ENCODE peak calls at places on chromosome 3, in four cellular contexts. One of them, this sample, is unnamed.

GRCh38 chr3:177013681-177014280 is 183.5 kb downstream of the TBL1XR1 start:
- DNase-seq in A549: no peak
- DNase-seq in astrocyte of the spinal cord: no peak
- DNase-seq in esophagus muscularis mucosa: no peak
- DNase-seq in this sample: no peak

GRCh38 chr3:43883729-43884396 is 193.1 kb downstream of the ABHD5 start:
- DNase-seq in A549: no peak
- DNase-seq in astrocyte of the spinal cord: no peak
- DNase-seq in esophagus muscularis mucosa: no peak
- DNase-seq in this sample: no peak

GRCh38 chr3:15325228-15325627 is 7.2 kb downstream of the SH3BP5 start:
- DNase-seq in A549: no peak
- DNase-seq in astrocyte of the spinal cord: peak
- DNase-seq in esophagus muscularis mucosa: no peak
- DNase-seq in this sample: no peak

GRCh38 chr3:159191454-159191853 is 389.6 kb downstream of the MFSD1 start:
- DNase-seq in A549: peak
- DNase-seq in astrocyte of the spinal cord: peak
- DNase-seq in esophagus muscularis mucosa: no peak
- DNase-seq in this sample: no peak

GRCh38 chr3:185362850-185363661 is at the start of gene MAP3K13:
- DNase-seq in A549: peak
- DNase-seq in astrocyte of the spinal cord: peak
- DNase-seq in esophagus muscularis mucosa: no peak
- DNase-seq in this sample: peak

GRCh38 chr3:111311709-111312235 is 230.2 kb upstream of the CD96 start:
- DNase-seq in A549: no peak
- DNase-seq in astrocyte of the spinal cord: peak
- DNase-seq in esophagus muscularis mucosa: no peak
- DNase-seq in this sample: peak

GRCh38 chr3:27521179-27521871 is 37.1 kb upstream of the SLC4A7 start:
- DNase-seq in A549: peak
- DNase-seq in astrocyte of the spinal cord: peak
- DNase-seq in esophagus muscularis mucosa: no peak
- DNase-seq in this sample: no peak

GRCh38 chr3:66372681-66373350 is 128.0 kb downstream of the LRIG1 start:
- DNase-seq in A549: peak
- DNase-seq in astrocyte of the spinal cord: no peak
- DNase-seq in esophagus muscularis mucosa: peak
- DNase-seq in this sample: no peak

GRCh38 chr3:168024537-168024941 is 71.2 kb downstream of the GOLIM4 start:
- DNase-seq in A549: no peak
- DNase-seq in astrocyte of the spinal cord: peak
- DNase-seq in esophagus muscularis mucosa: no peak
- DNase-seq in this sample: peak

GRCh38 chr3:116148881-116149530 is 296.3 kb downstream of the LSAMP start:
- DNase-seq in A549: no peak
- DNase-seq in astrocyte of the spinal cord: peak
- DNase-seq in esophagus muscularis mucosa: no peak
- DNase-seq in this sample: no peak

GRCh38 chr3:182220013-182220412 is 508.3 kb downstream of the SOX2 start:
- DNase-seq in A549: no peak
- DNase-seq in astrocyte of the spinal cord: no peak
- DNase-seq in esophagus muscularis mucosa: no peak
- DNase-seq in this sample: no peak

GRCh38 chr3:131072845-131073244 is 46.2 kb downstream of the NEK11 start:
- DNase-seq in A549: no peak
- DNase-seq in astrocyte of the spinal cord: no peak
- DNase-seq in esophagus muscularis mucosa: no peak
- DNase-seq in this sample: no peak

GRCh38 chr3:126142652-126143051 is 37.7 kb downstream of the ALDH1L1 start:
- DNase-seq in A549: no peak
- DNase-seq in astrocyte of the spinal cord: no peak
- DNase-seq in esophagus muscularis mucosa: no peak
- DNase-seq in this sample: no peak

GRCh38 chr3:167684389-167684993 is 30.7 kb upstream of the WDR49 start:
- DNase-seq in A549: peak
- DNase-seq in astrocyte of the spinal cord: peak
- DNase-seq in esophagus muscularis mucosa: no peak
- DNase-seq in this sample: peak

GRCh38 chr3:141078200-141078599 is 27.1 kb downstream of the SPSB4 start:
- DNase-seq in A549: no peak
- DNase-seq in astrocyte of the spinal cord: no peak
- DNase-seq in esophagus muscularis mucosa: no peak
- DNase-seq in this sample: no peak

GRCh38 chr3:77122610-77123009 is 82.7 kb downstream of the ROBO2 start:
- DNase-seq in A549: no peak
- DNase-seq in astrocyte of the spinal cord: no peak
- DNase-seq in esophagus muscularis mucosa: no peak
- DNase-seq in this sample: no peak

GRCh38 chr3:81484532-81484931 is 276.9 kb downstream of the GBE1 start:
- DNase-seq in A549: no peak
- DNase-seq in astrocyte of the spinal cord: no peak
- DNase-seq in esophagus muscularis mucosa: no peak
- DNase-seq in this sample: no peak

GRCh38 chr3:147521646-147522045 is 112.5 kb downstream of the ZIC1 start:
- DNase-seq in A549: no peak
- DNase-seq in astrocyte of the spinal cord: peak
- DNase-seq in esophagus muscularis mucosa: no peak
- DNase-seq in this sample: peak

GRCh38 chr3:72155391-72156064 is 370.6 kb upstream of the PROK2 start:
- DNase-seq in A549: peak
- DNase-seq in astrocyte of the spinal cord: peak
- DNase-seq in esophagus muscularis mucosa: no peak
- DNase-seq in this sample: peak

GRCh38 chr3:25144430-25144829 is 283.6 kb upstream of the RARB start:
- DNase-seq in A549: no peak
- DNase-seq in astrocyte of the spinal cord: no peak
- DNase-seq in esophagus muscularis mucosa: no peak
- DNase-seq in this sample: no peak

GRCh38 chr3:24156466-24156865 is 211.4 kb downstream of the NR1D2 start:
- DNase-seq in A549: peak
- DNase-seq in astrocyte of the spinal cord: peak
- DNase-seq in esophagus muscularis mucosa: no peak
- DNase-seq in this sample: no peak

GRCh38 chr3:152879130-152879789 is 44.3 kb downstream of the P2RY1 start:
- DNase-seq in A549: no peak
- DNase-seq in astrocyte of the spinal cord: no peak
- DNase-seq in esophagus muscularis mucosa: no peak
- DNase-seq in this sample: no peak

GRCh38 chr3:72629191-72629611 is 219.0 kb downstream of the SHQ1 start:
- DNase-seq in A549: no peak
- DNase-seq in astrocyte of the spinal cord: no peak
- DNase-seq in esophagus muscularis mucosa: no peak
- DNase-seq in this sample: no peak

GRCh38 chr3:117150628-117151027 is 441.0 kb downstream of the TUSC7 start:
- DNase-seq in A549: peak
- DNase-seq in astrocyte of the spinal cord: no peak
- DNase-seq in esophagus muscularis mucosa: no peak
- DNase-seq in this sample: no peak

GRCh38 chr3:50365842-50366220 is 6.5 kb upstream of the TMEM115 start:
- DNase-seq in A549: no peak
- DNase-seq in astrocyte of the spinal cord: no peak
- DNase-seq in esophagus muscularis mucosa: no peak
- DNase-seq in this sample: no peak

GRCh38 chr3:50369271-50369670 is 9.9 kb upstream of the TMEM115 start:
- DNase-seq in A549: no peak
- DNase-seq in astrocyte of the spinal cord: no peak
- DNase-seq in esophagus muscularis mucosa: no peak
- DNase-seq in this sample: no peak

GRCh38 chr3:50364573-50365079 is 5.3 kb upstream of the TMEM115 start:
- DNase-seq in A549: no peak
- DNase-seq in astrocyte of the spinal cord: no peak
- DNase-seq in esophagus muscularis mucosa: no peak
- DNase-seq in this sample: no peak

GRCh38 chr3:50370594-50370993 is 11.3 kb upstream of the TMEM115 start:
- DNase-seq in A549: peak
- DNase-seq in astrocyte of the spinal cord: no peak
- DNase-seq in esophagus muscularis mucosa: no peak
- DNase-seq in this sample: no peak

DNA sequence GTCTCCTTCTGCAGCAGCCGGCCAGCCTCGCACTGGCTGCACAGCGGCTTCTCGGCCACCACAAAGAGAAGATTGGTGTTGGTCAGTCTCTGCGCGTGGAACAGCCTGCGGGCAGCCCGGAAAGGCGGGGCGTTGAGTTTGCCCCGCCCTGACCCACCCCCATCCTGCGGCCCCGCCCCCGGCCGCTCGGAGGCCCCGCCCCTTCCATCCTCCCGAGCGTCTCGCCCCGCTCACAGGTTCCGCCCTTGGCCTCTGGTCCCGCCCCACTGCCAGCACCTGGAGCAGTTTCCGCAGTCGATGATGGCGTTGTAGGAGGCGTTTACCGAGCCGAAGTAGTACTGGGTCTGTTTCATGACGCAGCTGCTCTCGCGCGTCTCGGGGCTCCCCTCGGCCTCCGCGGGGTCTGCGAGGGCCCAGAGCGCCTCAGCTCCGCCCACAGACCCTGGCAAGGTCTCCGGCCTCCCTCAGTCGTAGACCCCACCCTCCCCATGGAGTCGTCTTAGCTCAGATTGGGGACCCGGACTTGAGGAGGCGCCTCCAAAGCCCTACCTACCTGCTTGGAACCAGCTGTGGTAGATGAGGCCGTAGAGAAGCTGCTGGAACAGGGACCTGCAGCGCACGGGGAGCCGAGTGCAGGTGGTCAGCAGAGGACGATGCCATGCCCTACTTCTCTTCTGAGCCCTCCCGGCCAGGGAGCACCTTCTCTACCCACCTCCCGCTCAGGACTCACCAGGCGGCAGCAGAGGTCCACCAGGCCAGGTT is 5.9 kb upstream of the TMEM115 start:
- DNase-seq in A549: no peak
- DNase-seq in astrocyte of the spinal cord: peak
- DNase-seq in esophagus muscularis mucosa: peak
- DNase-seq in this sample: no peak
- H3K4me3 ChIP-seq in A549: no peak
- H3K4me3 ChIP-seq in astrocyte of the spinal cord: peak
- H3K4me3 ChIP-seq in esophagus muscularis mucosa: peak
- H3K4me3 ChIP-seq in this sample: peak

GRCh38 chr3:55719508-55719907 is 232.4 kb upstream of the WNT5A start:
- DNase-seq in A549: no peak
- DNase-seq in astrocyte of the spinal cord: no peak
- DNase-seq in esophagus muscularis mucosa: peak
- DNase-seq in this sample: no peak

GRCh38 chr3:55721716-55722484 is 234.8 kb upstream of the WNT5A start:
- DNase-seq in A549: no peak
- DNase-seq in astrocyte of the spinal cord: peak
- DNase-seq in esophagus muscularis mucosa: peak
- DNase-seq in this sample: peak

GRCh38 chr3:55718475-55718874 is 231.4 kb upstream of the WNT5A start:
- DNase-seq in A549: no peak
- DNase-seq in astrocyte of the spinal cord: peak
- DNase-seq in esophagus muscularis mucosa: peak
- DNase-seq in this sample: no peak

GRCh38 chr3:55718956-55719355 is 231.8 kb upstream of the WNT5A start:
- DNase-seq in A549: no peak
- DNase-seq in astrocyte of the spinal cord: no peak
- DNase-seq in esophagus muscularis mucosa: no peak
- DNase-seq in this sample: no peak

DNA sequence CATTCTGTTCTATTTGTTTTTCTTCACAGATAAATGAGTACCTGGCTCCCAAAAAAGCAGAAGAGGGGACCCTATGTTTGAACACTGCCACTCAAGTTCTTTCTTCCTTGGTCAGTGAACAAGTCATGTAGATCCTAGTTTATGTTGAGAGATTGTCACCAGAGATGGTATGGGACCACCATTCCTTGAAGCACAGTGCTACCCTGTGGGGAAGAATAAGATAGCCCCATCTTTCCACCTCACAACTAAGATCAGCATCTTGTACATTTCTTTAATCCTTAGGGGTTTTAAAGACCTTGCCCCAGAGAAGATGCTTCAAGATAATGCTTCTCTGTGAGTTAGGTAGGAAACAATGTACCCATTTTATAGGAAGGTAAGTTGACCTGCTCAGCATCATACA is 233.5 kb upstream of the WNT5A start:
- DNase-seq in A549: no peak
- DNase-seq in astrocyte of the spinal cord: peak
- DNase-seq in esophagus muscularis mucosa: no peak
- DNase-seq in this sample: peak
- TF ChIP-seq CTCF in A549: no peak
- TF ChIP-seq CTCF in astrocyte of the spinal cord: peak
- TF ChIP-seq CTCF in esophagus muscularis mucosa: no peak
- TF ChIP-seq CTCF in this sample: peak

DNA sequence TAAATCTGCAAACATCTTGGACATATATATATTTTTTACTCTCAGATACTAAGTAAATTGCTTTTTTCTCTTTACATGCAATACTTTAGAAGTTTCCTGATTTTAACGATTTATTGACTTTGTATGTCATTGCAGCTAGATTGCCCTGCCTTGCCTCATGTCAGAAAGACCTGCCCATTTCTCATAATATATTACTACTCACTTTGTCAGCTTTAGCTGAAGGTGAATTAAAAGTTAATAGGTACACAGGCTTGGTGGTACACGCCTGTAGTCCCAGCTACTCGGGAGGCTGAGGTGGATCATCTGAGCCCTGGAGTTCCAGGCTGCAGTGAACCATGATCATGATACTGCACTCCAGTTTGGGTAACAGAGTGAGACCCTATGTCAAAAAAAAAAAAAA is 52.8 kb downstream of the PLS1 start:
- DNase-seq in A549: no peak
- DNase-seq in astrocyte of the spinal cord: no peak
- DNase-seq in esophagus muscularis mucosa: no peak
- DNase-seq in this sample: no peak
- H3K4me3 ChIP-seq in A549: no peak
- H3K4me3 ChIP-seq in astrocyte of the spinal cord: no peak
- H3K4me3 ChIP-seq in esophagus muscularis mucosa: no peak
- H3K4me3 ChIP-seq in this sample: no peak

GRCh38 chr3:181213347-181213746 is 223.8 kb upstream of the DNAJC19 start:
- DNase-seq in A549: no peak
- DNase-seq in astrocyte of the spinal cord: no peak
- DNase-seq in esophagus muscularis mucosa: no peak
- DNase-seq in this sample: no peak

GRCh38 chr3:181212271-181212670 is 222.7 kb upstream of the DNAJC19 start:
- DNase-seq in A549: no peak
- DNase-seq in astrocyte of the spinal cord: no peak
- DNase-seq in esophagus muscularis mucosa: no peak
- DNase-seq in this sample: no peak

GRCh38 chr3:181210275-181210674 is 220.7 kb upstream of the DNAJC19 start:
- DNase-seq in A549: peak
- DNase-seq in astrocyte of the spinal cord: peak
- DNase-seq in esophagus muscularis mucosa: no peak
- DNase-seq in this sample: peak
- TF ChIP-seq CTCF in A549: peak
- TF ChIP-seq CTCF in astrocyte of the spinal cord: peak
- TF ChIP-seq CTCF in esophagus muscularis mucosa: peak
- TF ChIP-seq CTCF in this sample: no peak

GRCh38 chr3:62373215-62373614 is at the start of gene FEZF2:
- DNase-seq in A549: no peak
- DNase-seq in astrocyte of the spinal cord: no peak
- DNase-seq in esophagus muscularis mucosa: no peak
- DNase-seq in this sample: no peak
- H3K4me3 ChIP-seq in A549: no peak
- H3K4me3 ChIP-seq in astrocyte of the spinal cord: no peak
- H3K4me3 ChIP-seq in esophagus muscularis mucosa: peak
- H3K4me3 ChIP-seq in this sample: peak

This sample was measured in astrocyte of the cerebellum.